ENCODE peak calls at places on chromosome 16, in eight cellular contexts. I, L, D, O, G, B, Z and C are unnamed samples.

GRCh38 chr16:3063617-3064389 is 1.6 kb upstream of the IL32 start:
- DNase-seq in I (no peak), D (no peak), Z (no peak), L (no peak), G (no peak), B (no peak), O (no peak), C (no peak)

GRCh38 chr16:75546293-75546692 is 9.8 kb downstream of the TMEM231 start:
- DNase-seq in O (no peak), G (no peak), L (no peak), Z (no peak), D (no peak), B (no peak), I (no peak), C (no peak)

GRCh38 chr16:35909351-35909954 is 2450.0 kb downstream of the TP53TG3F start:
- DNase-seq in L (no peak), G (no peak), B (no peak), Z (no peak), I (no peak), D (no peak), O (no peak), C (no peak)

GRCh38 chr16:49816782-49817370 is 39.0 kb downstream of the ZNF423 start:
- DNase-seq in B (no peak), G (no peak), I (no peak), D (no peak), Z (no peak), O (no peak), L (no peak), C (no peak)

GRCh38 chr16:55655381-55655708 is 443 bp upstream of the SLC6A2 start:
- DNase-seq in G (no peak), Z (no peak), I (no peak), L (no peak), B (no peak), O (no peak), D (no peak), C (no peak)

GRCh38 chr16:4358831-4359561 is 7.9 kb upstream of the PAM16 start:
- DNase-seq in D (peak), G (peak), Z (no peak), L (peak), B (no peak), O (peak), I (peak), C (peak)

GRCh38 chr16:23072769-23073549 is 76.3 kb downstream of the USP31 start:
- DNase-seq in Z (peak), D (peak), O (no peak), L (no peak), G (no peak), I (no peak), B (peak), C (no peak)

GRCh38 chr16:49280861-49281331 is 742 bp downstream of the CBLN1 start:
- DNase-seq in L (no peak), I (no peak), D (no peak), B (no peak), O (no peak), Z (no peak), G (no peak), C (no peak)

GRCh38 chr16:681746-682427 is 1.7 kb downstream of the STUB1 start:
- DNase-seq in B (no peak), D (peak), Z (no peak), O (no peak), L (no peak), I (no peak), G (no peak), C (no peak)

GRCh38 chr16:81784042-81784785 is 5.1 kb downstream of the PLCG2 start:
- DNase-seq in Z (no peak), D (no peak), B (no peak), L (no peak), I (no peak), O (no peak), G (no peak), C (no peak)

GRCh38 chr16:67101683-67102082 is 8.1 kb upstream of the PHAF1 start:
- DNase-seq in I (no peak), L (no peak), Z (no peak), O (no peak), G (no peak), B (no peak), D (no peak), C (no peak)

GRCh38 chr16:15517743-15518142 is 83.4 kb downstream of the BMERB1 start:
- DNase-seq in D (no peak), Z (no peak), G (no peak), O (no peak), B (no peak), L (no peak), I (no peak), C (no peak)

GRCh38 chr16:11164482-11165270 is 91.3 kb downstream of the SOCS1 start:
- DNase-seq in I (no peak), Z (no peak), O (no peak), L (peak), D (no peak), B (no peak), G (no peak), C (no peak)

GRCh38 chr16:89190150-89190958 is 10.0 kb downstream of the SLC22A31 start:
- DNase-seq in B (no peak), I (no peak), Z (no peak), G (no peak), L (no peak), O (no peak), D (no peak), C (peak)

GRCh38 chr16:9528680-9529079 is 437.2 kb downstream of the HAPSTR1 start:
- DNase-seq in I (no peak), D (no peak), O (no peak), L (no peak), B (no peak), Z (no peak), G (no peak), C (peak)

GRCh38 chr16:17331071-17331521 is 139.7 kb downstream of the XYLT1 start:
- DNase-seq in Z (no peak), I (no peak), B (no peak), O (no peak), L (no peak), G (no peak), D (no peak), C (no peak)